ENCODE peak calls at places on chromosomes 5 and 9, in seven cellular contexts. D is activated effector memory CD4-positive, alpha-beta T cell treated with Interleukin-2 at 50 U/mL for 16 hours; M is left ventricle myocardium inferior; N is WTC11; J is stimulated activated CD8-positive, alpha-beta memory T cell treated with anti-CD3 and anti-CD28 coated beads, Interleukin-12 subunit alpha, Interleukin-12 subunit beta, amount 100 ng/mL, for 1 hour; T is tibial artery; I is stimulated activated CD4-positive, alpha-beta T cell treated with anti-CD3 and anti-CD28 coated beads, Interleukin-4, amount 100 ng/mL, for 4 hours. V is an unnamed sample.

GRCh38 chr9:35681341-35682002 is 7.7 kb downstream of the CA9 start:
- DNase-seq in T (peak), I (no peak), N (no peak), J (no peak), M (no peak), D (no peak), V (no peak)

GRCh38 chr9:82890401-82890800 is 172.5 kb downstream of the RASEF start:
- DNase-seq in T (no peak), I (no peak), D (no peak), N (no peak), J (no peak), M (no peak), V (no peak)

GRCh38 chr5:39691993-39692392 is 267.2 kb upstream of the DAB2 start:
- DNase-seq in J (no peak), I (no peak), D (no peak), M (no peak), N (no peak), T (no peak), V (peak)

GRCh38 chr9:78351816-78352215 is 54.9 kb downstream of the PSAT1 start:
- DNase-seq in D (no peak), M (no peak), I (no peak), T (no peak), J (no peak), N (no peak), V (no peak)

GRCh38 chr9:97364769-97365490 is 47.0 kb upstream of the TDRD7 start:
- DNase-seq in I (no peak), J (no peak), D (no peak), M (no peak), T (no peak), N (no peak), V (no peak)

GRCh38 chr5:94223231-94223630 is 395.2 kb downstream of the KIAA0825 start:
- DNase-seq in N (no peak), I (no peak), T (no peak), M (no peak), J (no peak), D (no peak), V (no peak)

GRCh38 chr5:83564069-83564749 is 92.7 kb downstream of the VCAN start:
- DNase-seq in D (no peak), I (no peak), M (no peak), J (no peak), T (no peak), N (no peak), V (peak)

GRCh38 chr9:120885968-120886367 is 9.0 kb upstream of the PHF19 start:
- DNase-seq in N (no peak), D (no peak), I (no peak), M (peak), T (no peak), J (no peak), V (no peak)

GRCh38 chr5:135016926-135017325 is 17.1 kb downstream of the PITX1 start:
- DNase-seq in T (no peak), N (peak), I (no peak), J (no peak), M (no peak), D (no peak), V (no peak)

GRCh38 chr5:145463634-145464033 is 371.5 kb downstream of the PRELID2 start:
- DNase-seq in T (no peak), N (no peak), M (no peak), D (no peak), J (no peak), I (no peak), V (peak)

GRCh38 chr5:172667786-172668735 is 27.0 kb downstream of the NEURL1B start:
- DNase-seq in T (peak), J (no peak), D (no peak), M (no peak), N (no peak), I (no peak), V (no peak)

GRCh38 chr9:37253377-37253937 is 133.1 kb downstream of the ZCCHC7 start:
- DNase-seq in N (no peak), I (no peak), M (no peak), D (no peak), J (no peak), T (no peak), V (no peak)

GRCh38 chr9:111163738-111164399 is 125.6 kb upstream of the LPAR1 start:
- DNase-seq in N (no peak), T (no peak), D (no peak), M (no peak), J (no peak), I (no peak), V (no peak)

GRCh38 chr9:129998491-129999122 is 44.4 kb downstream of the FNBP1 start:
- DNase-seq in J (no peak), I (no peak), N (no peak), D (no peak), T (no peak), M (no peak), V (no peak)

GRCh38 chr5:39616131-39616530 is 191.4 kb upstream of the DAB2 start:
- DNase-seq in D (no peak), J (no peak), M (no peak), I (no peak), T (no peak), N (no peak), V (no peak)

GRCh38 chr5:77973253-77973609 is 197.1 kb upstream of the TBCA start:
- DNase-seq in I (no peak), N (peak), J (no peak), T (no peak), D (no peak), M (no peak), V (no peak)

GRCh38 chr9:13278368-13279246 is 885 bp downstream of the MPDZ start:
- DNase-seq in D (no peak), T (peak), I (no peak), M (peak), J (no peak), N (peak), V (no peak)

GRCh38 chr5:13910637-13911288 is 33.7 kb downstream of the DNAH5 start:
- DNase-seq in J (no peak), M (no peak), D (no peak), N (no peak), T (no peak), I (no peak), V (no peak)

GRCh38 chr9:120284796-120285195 is 295.2 kb downstream of the CDK5RAP2 start:
- DNase-seq in D (no peak), J (no peak), I (no peak), N (no peak), T (no peak), M (no peak), V (no peak)

GRCh38 chr5:173451031-173451430 is 122.8 kb upstream of the STC2 start:
- DNase-seq in M (no peak), T (no peak), D (no peak), N (peak), I (no peak), J (no peak), V (peak)

GRCh38 chr9:90946981-90947380 is 145.4 kb downstream of the SYK start:
- DNase-seq in T (no peak), I (no peak), D (no peak), N (no peak), M (no peak), J (no peak), V (no peak)

GRCh38 chr5:98934581-98934980 is 5.8 kb upstream of the CHD1 start:
- DNase-seq in I (no peak), N (no peak), T (no peak), D (no peak), J (no peak), M (no peak), V (no peak)

GRCh38 chr5:176773408-176774035 is 36.8 kb upstream of the UNC5A start:
- DNase-seq in T (peak), J (no peak), I (no peak), M (no peak), D (no peak), N (no peak), V (no peak)

GRCh38 chr5:73519531-73520283 is 21.5 kb downstream of the BTF3 start:
- DNase-seq in N (peak), J (peak), M (no peak), T (no peak), D (peak), I (peak), V (peak)

GRCh38 chr5:143400541-143401252 is 2.8 kb downstream of the NR3C1 start:
- DNase-seq in J (no peak), D (no peak), I (no peak), M (no peak), T (peak), N (no peak), V (no peak)